ENCODE peak calls at places on chromosome 19, in nine cellular contexts. I, G, C, Y, H, A, L, Z and U are unnamed samples. For H3K4me1 and H3K9me3, the result is how much of the 10 kb centered on the place peaks cover.

GRCh38 chr19:8083141-8083540 is 30.6 kb downstream of the CCL25 start:
- DNase-seq in I (no peak), G (no peak), C (no peak), Y (no peak), H (no peak), A (no peak), L (no peak), Z (no peak), U (no peak)

GRCh38 chr19:8240274-8241229 is 31.4 kb downstream of the CERS4 start:
- DNase-seq in I (peak), G (peak), C (peak), Y (peak), H (peak), A (peak), L (peak), Z (peak), U (peak)

GRCh38 chr19:15340086-15340485 is 7.7 kb upstream of the BRD4 start:
- DNase-seq in I (no peak), G (no peak), C (no peak), Y (no peak), H (no peak), A (no peak), L (no peak), Z (no peak), U (no peak)

GRCh38 chr19:56759531-56759930 is 81.0 kb downstream of the PEG3 start:
- DNase-seq in I (no peak), G (no peak), C (no peak), Y (no peak), H (no peak), A (no peak), L (no peak), Z (no peak), U (no peak)

GRCh38 chr19:16051254-16052025 is 24.9 kb upstream of the TPM4 start:
- DNase-seq in I (no peak), G (no peak), C (peak), Y (no peak), H (no peak), A (no peak), L (no peak), Z (no peak), U (no peak)

GRCh38 chr19:7852851-7853759 is 21.1 kb downstream of the PRR36 start:
- DNase-seq in I (peak), G (peak), C (peak), Y (no peak), H (no peak), A (peak), L (no peak), Z (no peak), U (peak)

GRCh38 chr19:6126335-6126974 is 9.0 kb upstream of the ACSBG2 start:
- DNase-seq in I (peak), G (peak), C (peak), Y (no peak), H (peak), A (no peak), L (no peak), Z (no peak), U (no peak)

GRCh38 chr19:41711376-41712261 is 3.2 kb downstream of the CEACAM5 start:
- DNase-seq in I (no peak), G (no peak), C (no peak), Y (no peak), H (no peak), A (no peak), L (no peak), Z (no peak), U (no peak)

GRCh38 chr19:10228393-10228792 is 2.7 kb downstream of the S1PR2 start:
- DNase-seq in I (no peak), G (no peak), C (no peak), Y (no peak), H (no peak), A (no peak), L (no peak), Z (no peak), U (no peak)

GRCh38 chr19:57825501-57825900 is 4.6 kb upstream of the ZNF587B start:
- DNase-seq in I (no peak), G (no peak), C (no peak), Y (no peak), H (no peak), A (no peak), L (no peak), Z (no peak), U (no peak)

DNA sequence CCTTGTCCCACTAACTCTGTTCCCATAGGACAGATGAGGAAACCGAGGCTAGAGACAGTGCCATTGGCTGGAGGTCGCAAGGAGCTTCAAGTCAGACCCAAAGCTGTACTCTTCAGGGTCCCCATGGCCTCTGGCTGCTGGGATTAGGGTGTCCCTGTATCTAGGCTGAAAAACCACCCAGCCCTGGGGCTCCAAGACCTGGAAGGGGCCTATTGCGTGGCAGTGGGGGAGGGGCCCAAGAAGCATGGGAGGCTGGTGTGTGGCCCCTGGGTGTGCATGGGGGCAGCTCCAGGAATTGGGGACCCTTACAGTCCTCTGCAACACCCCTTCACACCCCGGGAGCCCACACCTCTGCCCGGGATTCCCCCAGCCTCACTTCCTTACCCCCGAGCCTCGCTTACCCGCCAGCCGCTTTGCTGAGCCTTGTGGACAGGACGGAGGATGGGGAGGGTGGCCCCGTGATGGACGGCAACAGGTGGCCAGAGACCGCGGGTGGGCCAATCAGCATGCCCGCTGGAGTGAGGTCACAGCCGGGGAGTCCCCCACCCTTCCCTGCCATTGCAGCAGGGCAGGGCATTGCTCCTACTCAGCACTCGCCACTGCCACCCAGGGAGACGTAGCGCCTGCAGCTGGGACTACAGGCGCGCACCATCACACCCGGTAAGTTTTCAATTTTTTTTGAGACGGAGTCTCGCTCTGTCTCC is at the start of gene JSRP1:
- DNase-seq in I (no peak), G (no peak), C (no peak), Y (no peak), H (no peak), A (peak), L (no peak), Z (no peak), U (no peak)
- H3K4me1 ChIP-seq in I (under half), G (under half), C (under half), Y (under half), H (under half), A (under half), L (under half), Z (under half), U (under half)

GRCh38 chr19:3453840-3454239 is 26.5 kb downstream of the SMIM24 start:
- DNase-seq in I (no peak), G (no peak), C (no peak), Y (no peak), H (no peak), A (no peak), L (no peak), Z (no peak), U (peak)
- H3K27ac ChIP-seq in I (no peak), G (no peak), C (no peak), Y (peak), H (no peak), A (no peak), L (peak), Z (peak), U (no peak)

GRCh38 chr19:23345838-23346237 is 49.4 kb downstream of the ZNF91 start:
- DNase-seq in I (no peak), G (no peak), C (no peak), Y (no peak), H (no peak), A (no peak), L (no peak), Z (no peak), U (no peak)
- H3K9me3 ChIP-seq in I (half or more), G (half or more), C (half or more), Y (half or more), H (under half), A (under half), L (half or more), Z (half or more), U (under half)

GRCh38 chr19:4015705-4016402 is 8.3 kb downstream of the PIAS4 start:
- DNase-seq in I (no peak), G (peak), C (no peak), Y (no peak), H (no peak), A (peak), L (no peak), Z (no peak), U (no peak)

GRCh38 chr19:4018140-4018613 is 10.6 kb downstream of the PIAS4 start:
- DNase-seq in I (no peak), G (no peak), C (no peak), Y (no peak), H (no peak), A (no peak), L (no peak), Z (no peak), U (no peak)

GRCh38 chr19:4016903-4017638 is 9.5 kb downstream of the PIAS4 start:
- DNase-seq in I (no peak), G (no peak), C (no peak), Y (no peak), H (no peak), A (no peak), L (no peak), Z (no peak), U (no peak)

GRCh38 chr19:4014541-4015491 is 7.3 kb downstream of the PIAS4 start:
- DNase-seq in I (no peak), G (peak), C (peak), Y (peak), H (no peak), A (peak), L (no peak), Z (no peak), U (peak)

DNA sequence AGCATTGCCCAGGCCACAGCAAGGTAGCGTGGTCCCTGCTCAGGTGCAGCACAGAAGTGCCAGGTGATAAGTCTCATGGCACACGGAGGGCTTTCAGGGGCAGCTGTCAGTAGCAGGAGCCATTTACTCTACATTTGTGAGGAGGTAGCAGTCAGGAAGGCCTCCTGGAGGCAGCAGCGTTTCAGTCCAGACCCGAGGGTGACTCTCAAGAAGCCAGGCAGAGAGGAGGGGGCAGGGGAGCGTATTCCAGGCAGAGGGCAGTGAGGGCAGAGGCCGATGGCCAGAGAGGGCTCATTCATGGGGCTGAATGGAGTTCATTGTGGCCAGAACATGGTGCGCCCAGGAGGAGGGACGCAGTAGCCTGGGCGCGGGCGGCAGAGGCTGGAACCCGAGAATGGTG is 8.9 kb downstream of the PIAS4 start:
- DNase-seq in I (no peak), G (no peak), C (no peak), Y (no peak), H (no peak), A (no peak), L (no peak), Z (no peak), U (no peak)
- H3K4me1 ChIP-seq in I (under half), G (under half), C (under half), Y (under half), H (under half), A (under half), L (half or more), Z (under half), U (under half)

GRCh38 chr19:50322931-50323781 is 6.0 kb downstream of the KCNC3 start:
- DNase-seq in I (no peak), G (no peak), C (no peak), Y (no peak), H (no peak), A (no peak), L (no peak), Z (no peak), U (peak)

GRCh38 chr19:50320596-50320995 is 8.6 kb downstream of the KCNC3 start:
- DNase-seq in I (no peak), G (no peak), C (no peak), Y (no peak), H (no peak), A (no peak), L (no peak), Z (no peak), U (no peak)

GRCh38 chr19:50320051-50320450 is 9.1 kb downstream of the KCNC3 start:
- DNase-seq in I (no peak), G (no peak), C (no peak), Y (no peak), H (no peak), A (no peak), L (no peak), Z (no peak), U (no peak)

GRCh38 chr19:50322234-50322633 is 6.9 kb downstream of the KCNC3 start:
- DNase-seq in I (no peak), G (no peak), C (no peak), Y (no peak), H (no peak), A (no peak), L (no peak), Z (no peak), U (no peak)

GRCh38 chr19:50321831-50322230 is 7.3 kb downstream of the KCNC3 start:
- DNase-seq in I (no peak), G (no peak), C (no peak), Y (no peak), H (no peak), A (no peak), L (no peak), Z (no peak), U (no peak)
- H3K27ac ChIP-seq in I (no peak), G (no peak), C (no peak), Y (no peak), H (no peak), A (no peak), L (no peak), Z (no peak), U (no peak)

DNA sequence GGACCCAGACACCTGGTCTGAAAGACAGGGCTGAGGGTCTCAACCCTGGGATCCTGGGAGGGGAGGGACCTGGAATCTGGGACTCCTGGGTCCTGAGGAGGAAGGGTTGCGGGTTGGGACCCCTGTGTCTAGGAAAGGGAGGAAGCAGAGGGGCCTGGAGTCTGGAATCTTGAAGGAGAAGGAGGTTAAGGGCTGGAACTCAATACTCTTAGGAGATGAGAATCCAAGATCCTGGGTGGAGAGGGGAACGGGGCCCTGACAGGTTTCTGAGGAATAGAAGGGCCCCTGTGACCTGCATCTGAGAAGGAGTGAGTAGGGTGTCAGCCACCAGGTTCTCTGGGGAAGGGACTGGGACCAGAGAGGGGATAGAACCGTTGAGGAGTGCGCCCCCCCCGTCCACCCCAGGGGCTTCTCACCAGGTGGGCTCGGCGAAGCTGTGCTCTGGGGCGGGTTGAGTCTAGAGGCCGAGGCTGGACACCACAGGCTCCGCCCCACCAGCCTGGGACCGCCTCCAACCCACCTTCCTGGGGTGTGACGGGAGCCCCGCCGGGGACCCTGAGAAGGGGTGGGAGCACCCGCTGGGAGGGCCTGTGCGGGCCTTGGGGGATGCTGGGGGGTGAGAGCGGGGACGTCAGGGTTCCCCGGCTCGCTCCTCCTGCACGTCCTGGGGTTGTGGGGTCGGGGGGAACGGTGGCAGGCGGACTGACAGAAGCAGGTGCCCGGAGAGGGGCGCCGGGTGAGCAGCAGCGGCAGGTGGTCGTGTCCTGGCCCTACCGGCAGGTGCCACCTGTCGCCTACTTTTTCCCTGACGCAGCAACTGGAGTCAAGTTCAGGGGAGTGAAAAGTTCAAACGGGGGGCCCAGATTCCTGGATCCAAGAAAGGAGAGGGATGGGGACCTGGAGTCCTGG is at the start of gene MAMSTR:
- DNase-seq in I (no peak), G (no peak), C (no peak), Y (peak), H (no peak), A (peak), L (no peak), Z (no peak), U (peak)
- H3K9me3 ChIP-seq in I (under half), G (under half), C (under half), Y (under half), H (under half), A (under half), L (under half), Z (under half), U (under half)

DNA sequence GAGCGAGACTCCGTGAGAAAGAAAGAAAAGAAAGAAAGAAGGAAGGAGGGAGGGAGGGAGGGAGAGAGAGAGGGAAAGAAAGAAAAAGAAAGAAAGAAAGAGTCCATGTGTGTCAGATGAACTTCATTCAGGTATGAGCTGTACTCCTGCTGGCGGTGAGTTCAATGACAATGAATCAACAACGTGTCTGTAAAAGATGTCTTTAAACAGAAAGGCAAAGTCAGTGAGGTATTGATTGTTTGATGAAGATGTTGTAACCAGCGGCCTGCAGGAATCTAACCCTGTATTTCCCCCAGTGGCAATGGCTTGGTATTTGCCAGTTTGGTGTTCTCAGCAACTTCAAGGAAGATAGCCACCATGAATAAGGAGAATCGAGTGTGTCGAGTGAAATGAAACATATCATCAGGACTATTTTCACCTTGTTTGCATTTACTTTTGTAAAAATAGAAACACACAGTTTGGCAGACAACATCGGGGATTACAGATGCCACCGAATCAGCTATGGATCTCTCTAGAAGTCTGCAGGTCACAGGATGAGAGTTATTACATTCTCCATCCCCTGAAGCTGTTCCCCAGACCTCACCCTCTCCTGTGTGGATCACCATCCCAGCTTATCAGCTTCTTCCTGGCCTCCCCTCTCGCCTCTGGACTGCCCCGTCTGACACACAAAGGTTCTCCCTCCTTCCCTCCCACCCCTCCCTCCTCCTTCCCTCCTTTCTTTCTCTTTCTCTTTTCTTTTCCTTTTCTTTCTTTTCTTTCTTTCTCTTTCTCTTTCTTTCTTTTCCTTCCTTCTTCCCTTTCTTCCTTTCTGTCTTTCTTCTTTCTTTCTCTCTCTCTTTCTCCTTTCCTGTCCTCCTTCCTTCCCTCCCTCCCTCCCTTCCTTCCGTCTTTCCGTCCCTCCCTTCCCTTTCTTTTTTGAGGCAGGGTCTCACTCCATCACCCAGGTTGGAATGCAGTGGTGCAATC is 8.2 kb upstream of the SBK3 start:
- DNase-seq in I (no peak), G (no peak), C (no peak), Y (no peak), H (peak), A (no peak), L (no peak), Z (no peak), U (no peak)
- H3K4me1 ChIP-seq in I (under half), G (under half), C (under half), Y (under half), H (under half), A (under half), L (under half), Z (under half), U (under half)